ENCODE peak calls at places on chromosomes 7 and 10, in five cellular contexts. V is A549, D is HepG2, K is K562, L is GM12878. O is an unnamed sample.

GRCh38 chr7:5063698-5064097 is 18.0 kb downstream of the RBAK start:
- DNase-seq in V (no peak), D (no peak), K (no peak), L (no peak), O (no peak)

GRCh38 chr10:31099664-31100063 is 68.0 kb upstream of the ZNF438 start:
- DNase-seq in V (peak), D (peak), K (no peak), L (no peak), O (no peak)

GRCh38 chr7:14218338-14218737 is 228.9 kb upstream of the ETV1 start:
- DNase-seq in V (no peak), D (peak), K (no peak), L (no peak), O (no peak)

GRCh38 chr7:7745966-7746365 is 27.6 kb upstream of the RPA3 start:
- DNase-seq in V (no peak), D (no peak), K (no peak), L (no peak), O (no peak)

GRCh38 chr10:130045091-130045652 is 65.5 kb downstream of the C10orf143 start:
- DNase-seq in V (no peak), D (no peak), K (peak), L (no peak), O (peak)

GRCh38 chr10:47406870-47407648 is 23.0 kb upstream of the ZNF488 start:
- DNase-seq in V (peak), D (peak), K (peak), L (no peak), O (peak)

GRCh38 chr10:6269953-6270867 is 67.5 kb downstream of the PFKFB3 start:
- DNase-seq in V (no peak), D (no peak), K (no peak), L (peak), O (peak)

GRCh38 chr7:74334026-74334425 is 44.8 kb downstream of the CLIP2 start:
- DNase-seq in V (no peak), D (no peak), K (no peak), L (no peak), O (no peak)

GRCh38 chr7:114670676-114671075 is 251.2 kb upstream of the MDFIC start:
- DNase-seq in V (no peak), D (no peak), K (no peak), L (no peak), O (no peak)

GRCh38 chr10:117439243-117439912 is 64.1 kb upstream of the PDZD8 start:
- DNase-seq in V (no peak), D (no peak), K (no peak), L (no peak), O (no peak)

GRCh38 chr10:95290801-95291633 is at the start of gene PDLIM1:
- DNase-seq in V (peak), D (peak), K (peak), L (no peak), O (peak)

GRCh38 chr7:79709574-79710409 is 256.3 kb upstream of the MAGI2 start:
- DNase-seq in V (no peak), D (no peak), K (no peak), L (no peak), O (peak)

GRCh38 chr7:140055833-140056232 is 6.9 kb downstream of the PARP12 start:
- DNase-seq in V (no peak), D (no peak), K (no peak), L (no peak), O (no peak)

DNA sequence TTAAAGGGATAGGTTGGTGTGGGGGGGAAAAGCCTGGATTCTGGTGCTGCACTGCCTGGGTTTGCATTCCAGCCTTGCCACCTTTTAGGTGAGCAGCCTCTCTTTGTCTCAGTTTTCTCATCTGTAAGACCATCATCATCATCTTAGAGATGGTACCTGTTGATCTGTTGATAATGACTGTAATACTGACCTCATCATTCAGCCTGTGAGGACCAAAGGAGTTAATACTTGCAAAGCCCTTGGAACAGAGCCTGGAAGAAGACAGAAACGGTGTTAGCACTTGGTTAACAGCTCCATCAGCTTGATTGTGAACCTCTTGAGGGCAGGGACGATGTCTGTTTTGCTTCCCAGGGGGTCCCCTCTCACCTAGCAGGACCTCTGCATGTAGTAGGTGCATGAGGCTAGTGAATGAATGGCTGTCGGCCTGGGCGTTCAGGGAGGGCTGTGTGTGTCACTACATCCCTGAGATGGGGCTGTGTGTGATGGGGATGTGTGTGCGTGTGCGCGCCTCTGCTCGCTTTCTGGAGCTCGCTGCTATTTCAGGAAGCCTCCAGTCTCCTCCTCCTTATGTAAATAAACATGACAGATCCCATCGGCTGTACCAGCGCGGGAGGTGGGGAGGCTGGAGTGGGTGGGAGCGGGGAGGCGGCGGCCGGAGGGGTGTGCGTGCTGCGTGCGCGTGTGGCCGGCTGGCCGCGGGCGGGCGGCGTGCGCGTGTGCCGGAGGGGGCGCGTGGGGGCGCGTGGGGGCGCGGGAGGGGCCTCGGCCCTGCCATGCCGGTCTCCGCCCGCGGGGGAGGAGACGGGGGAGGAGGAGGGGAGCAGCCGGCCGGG is 61.2 kb downstream of the NEURL1 start:
- DNase-seq in V (peak), D (peak), K (peak), L (no peak), O (peak)
- H3K4me3 ChIP-seq in V (peak), D (peak), K (peak), L (no peak), O (no peak)

GRCh38 chr7:99244942-99245341 is 27.7 kb upstream of the MYH16 start:
- DNase-seq in V (no peak), D (no peak), K (no peak), L (no peak), O (no peak)

GRCh38 chr7:99238558-99239341 is 30.8 kb upstream of the KPNA7 start:
- DNase-seq in V (no peak), D (no peak), K (no peak), L (no peak), O (no peak)

GRCh38 chr7:99242667-99243066 is 30.0 kb upstream of the MYH16 start:
- DNase-seq in V (no peak), D (no peak), K (no peak), L (no peak), O (no peak)

GRCh38 chr7:99248391-99249067 is 24.1 kb upstream of the MYH16 start:
- DNase-seq in V (no peak), D (no peak), K (no peak), L (no peak), O (peak)

GRCh38 chr7:99243751-99244337 is 28.8 kb upstream of the MYH16 start:
- DNase-seq in V (no peak), D (no peak), K (no peak), L (no peak), O (no peak)
- TF ChIP-seq MYC in V (no peak), D (no peak), K (no peak), L (no peak), O (no peak)

GRCh38 chr7:2526659-2527504 is 7.3 kb downstream of the LFNG start:
- DNase-seq in V (no peak), D (no peak), K (no peak), L (no peak), O (no peak)

GRCh38 chr7:2528481-2529095 is 9.0 kb downstream of the LFNG start:
- DNase-seq in V (no peak), D (no peak), K (no peak), L (no peak), O (no peak)

GRCh38 chr7:2530076-2530967 is 10.7 kb downstream of the LFNG start:
- DNase-seq in V (no peak), D (no peak), K (peak), L (peak), O (peak)

GRCh38 chr7:2527505-2528464 is 8.2 kb downstream of the LFNG start:
- DNase-seq in V (peak), D (peak), K (peak), L (no peak), O (peak)

GRCh38 chr7:2529161-2530075 is 9.8 kb downstream of the LFNG start:
- DNase-seq in V (peak), D (no peak), K (no peak), L (no peak), O (peak)
- H3K4me3 ChIP-seq in V (peak), D (no peak), K (no peak), L (no peak), O (no peak)

GRCh38 chr7:151452680-151453325 is 12.9 kb upstream of the CRYGN start:
- DNase-seq in V (no peak), D (no peak), K (no peak), L (no peak), O (no peak)

GRCh38 chr7:151454306-151454705 is 14.4 kb upstream of the CRYGN start:
- DNase-seq in V (no peak), D (no peak), K (no peak), L (no peak), O (no peak)

GRCh38 chr7:151452141-151452571 is 12.2 kb upstream of the CRYGN start:
- DNase-seq in V (no peak), D (no peak), K (no peak), L (no peak), O (no peak)

GRCh38 chr7:151454932-151455530 is 15.1 kb upstream of the CRYGN start:
- DNase-seq in V (no peak), D (no peak), K (no peak), L (no peak), O (no peak)

DNA sequence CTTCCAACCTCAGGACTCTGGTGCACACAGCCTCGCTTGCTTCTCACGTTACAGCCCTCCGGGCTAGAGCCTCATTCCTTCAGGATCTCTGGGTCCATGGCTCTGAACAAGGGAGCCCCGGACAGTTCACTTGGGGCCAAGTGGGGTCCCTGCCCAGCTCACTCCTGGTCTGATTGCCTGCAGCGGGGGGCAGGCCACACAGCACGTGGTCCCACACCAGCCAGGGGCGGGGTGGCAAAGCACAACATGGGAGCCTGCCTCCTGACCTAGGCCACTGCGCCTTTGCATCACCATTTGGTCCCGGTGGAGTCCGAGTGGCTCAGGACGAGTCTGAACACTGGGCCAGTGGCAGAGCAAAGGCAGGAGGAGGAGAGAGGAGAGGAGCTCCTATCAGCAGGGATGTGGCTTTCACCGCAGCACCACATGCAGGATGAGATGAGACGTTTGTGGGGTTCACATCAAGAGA is 13.4 kb upstream of the CRYGN start:
- DNase-seq in V (no peak), D (no peak), K (no peak), L (no peak), O (no peak)
- TF ChIP-seq MYC in V (no peak), D (no peak), K (no peak), L (no peak), O (no peak)

GRCh38 chr7:25860206-25860881 is 291.7 kb upstream of the NFE2L3 start:
- DNase-seq in V (no peak), D (no peak), K (no peak), L (no peak), O (peak)

GRCh38 chr7:25859732-25860131 is 292.3 kb upstream of the NFE2L3 start:
- DNase-seq in V (no peak), D (no peak), K (no peak), L (no peak), O (no peak)

GRCh38 chr7:25859412-25859704 is 292.6 kb upstream of the NFE2L3 start:
- DNase-seq in V (no peak), D (no peak), K (no peak), L (no peak), O (no peak)

GRCh38 chr7:25861704-25862253 is 290.2 kb upstream of the NFE2L3 start:
- DNase-seq in V (no peak), D (no peak), K (no peak), L (no peak), O (peak)

DNA sequence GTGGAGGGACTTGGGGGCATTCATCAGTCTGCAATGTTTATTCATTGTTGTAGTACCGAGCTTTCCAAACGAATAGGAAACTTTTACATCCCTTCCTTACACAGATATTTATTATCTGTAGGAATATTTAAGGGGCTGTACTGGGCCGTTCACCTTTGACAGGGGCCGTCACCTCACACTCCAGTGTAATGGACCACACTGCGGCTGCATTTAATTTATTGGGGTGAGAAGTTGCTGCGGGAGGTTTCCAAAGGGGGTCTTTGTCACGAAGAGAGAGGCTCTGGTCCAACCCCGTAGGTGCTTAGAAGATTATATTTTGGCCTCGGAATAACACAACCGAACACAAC is 291.1 kb upstream of the NFE2L3 start:
- DNase-seq in V (no peak), D (no peak), K (no peak), L (no peak), O (no peak)
- H3K4me3 ChIP-seq in V (no peak), D (no peak), K (peak), L (no peak), O (peak)

GRCh38 chr7:1937252-1937605 is 267.2 kb downstream of the ELFN1 start:
- DNase-seq in V (no peak), D (no peak), K (no peak), L (no peak), O (no peak)
- TF ChIP-seq MYC in V (no peak), D (no peak), K (no peak), L (no peak), O (no peak)

DNA sequence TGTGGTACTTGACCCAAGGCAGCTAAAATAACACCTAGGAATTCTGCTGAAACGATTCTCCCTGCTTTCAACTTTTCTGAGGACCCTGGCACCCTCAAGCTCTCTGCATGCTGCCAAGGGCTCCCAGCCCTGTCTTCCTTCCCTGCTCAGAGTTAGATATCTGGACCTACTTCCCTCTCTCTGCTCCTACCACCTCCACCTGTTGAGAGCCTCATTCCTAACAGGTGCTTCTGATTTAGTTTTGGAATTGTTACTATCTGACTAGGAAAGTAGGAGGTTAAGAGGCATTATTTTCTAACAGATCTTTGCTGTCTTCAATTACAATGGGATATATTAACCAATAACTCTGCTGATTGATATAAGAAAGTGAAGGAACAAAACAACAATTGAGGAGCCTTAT is 253.8 kb downstream of the FZD1 start:
- DNase-seq in V (no peak), D (no peak), K (no peak), L (no peak), O (no peak)
- H3K4me3 ChIP-seq in V (no peak), D (no peak), K (no peak), L (no peak), O (no peak)

GRCh38 chr10:84337199-84337598 is 8.8 kb downstream of the CCSER2 start:
- DNase-seq in V (no peak), D (no peak), K (no peak), L (no peak), O (peak)
- TF ChIP-seq MYC in V (no peak), D (no peak), K (no peak), L (no peak), O (no peak)

O was measured in NB4.